ENCODE peak calls at places on chromosomes 6 and 20, in nine cellular contexts. One of them, this sample, is unnamed.

GRCh38 chr20:61503106-61503505 is 251.0 kb downstream of the CDH4 start:
- DNase-seq in activated CD8-positive, alpha-beta T cell treated with anti-CD3 and anti-CD28 coated beads for 36 hours: no peak
- DNase-seq in heart left ventricle: no peak
- DNase-seq in cardiac muscle cell: no peak
- DNase-seq in cardiac fibroblast: no peak
- DNase-seq in tibial artery: no peak
- DNase-seq in bronchial epithelial cell: no peak
- DNase-seq in AG10803: no peak
- DNase-seq in right atrium auricular region: no peak
- DNase-seq in this sample: no peak

GRCh38 chr20:51526105-51526470 is 16.4 kb downstream of the NFATC2 start:
- DNase-seq in activated CD8-positive, alpha-beta T cell treated with anti-CD3 and anti-CD28 coated beads for 36 hours: no peak
- DNase-seq in heart left ventricle: no peak
- DNase-seq in cardiac muscle cell: no peak
- DNase-seq in cardiac fibroblast: no peak
- DNase-seq in tibial artery: no peak
- DNase-seq in bronchial epithelial cell: peak; percentile 58
- DNase-seq in AG10803: no peak
- DNase-seq in right atrium auricular region: no peak
- DNase-seq in this sample: no peak

GRCh38 chr6:140064371-140064770 is 689.9 kb upstream of the CITED2 start:
- DNase-seq in activated CD8-positive, alpha-beta T cell treated with anti-CD3 and anti-CD28 coated beads for 36 hours: no peak
- DNase-seq in heart left ventricle: no peak
- DNase-seq in cardiac muscle cell: no peak
- DNase-seq in cardiac fibroblast: no peak
- DNase-seq in tibial artery: no peak
- DNase-seq in bronchial epithelial cell: no peak
- DNase-seq in AG10803: no peak
- DNase-seq in right atrium auricular region: no peak
- DNase-seq in this sample: no peak

GRCh38 chr6:30955367-30956042 is 14.7 kb downstream of the MUCL3 start:
- DNase-seq in activated CD8-positive, alpha-beta T cell treated with anti-CD3 and anti-CD28 coated beads for 36 hours: peak; percentile 88
- DNase-seq in heart left ventricle: peak; percentile 59
- DNase-seq in cardiac muscle cell: peak; percentile 36
- DNase-seq in cardiac fibroblast: peak; percentile 15
- DNase-seq in tibial artery: peak; percentile 46
- DNase-seq in bronchial epithelial cell: no peak
- DNase-seq in AG10803: peak; percentile 52
- DNase-seq in right atrium auricular region: peak; percentile 62
- DNase-seq in this sample: peak; percentile 78

GRCh38 chr6:11711644-11711993 is 67.0 kb downstream of the ADTRP start:
- DNase-seq in activated CD8-positive, alpha-beta T cell treated with anti-CD3 and anti-CD28 coated beads for 36 hours: peak; percentile 84
- DNase-seq in heart left ventricle: no peak
- DNase-seq in cardiac muscle cell: no peak
- DNase-seq in cardiac fibroblast: no peak
- DNase-seq in tibial artery: no peak
- DNase-seq in bronchial epithelial cell: peak; percentile 45
- DNase-seq in AG10803: peak; percentile 47
- DNase-seq in right atrium auricular region: no peak
- DNase-seq in this sample: no peak

GRCh38 chr6:28789553-28790083 is 134.2 kb downstream of the TRIM27 start:
- DNase-seq in activated CD8-positive, alpha-beta T cell treated with anti-CD3 and anti-CD28 coated beads for 36 hours: peak; percentile 59
- DNase-seq in heart left ventricle: no peak
- DNase-seq in cardiac muscle cell: peak; percentile 61
- DNase-seq in cardiac fibroblast: peak; percentile 66
- DNase-seq in tibial artery: no peak
- DNase-seq in bronchial epithelial cell: peak; percentile 53
- DNase-seq in AG10803: peak; percentile 60
- DNase-seq in right atrium auricular region: peak; percentile 11
- DNase-seq in this sample: no peak

GRCh38 chr6:142833054-142833453 is 111.9 kb downstream of the HIVEP2 start:
- DNase-seq in activated CD8-positive, alpha-beta T cell treated with anti-CD3 and anti-CD28 coated beads for 36 hours: peak; percentile 73
- DNase-seq in heart left ventricle: no peak
- DNase-seq in cardiac muscle cell: peak; percentile 83
- DNase-seq in cardiac fibroblast: peak; percentile 79
- DNase-seq in tibial artery: no peak
- DNase-seq in bronchial epithelial cell: peak; percentile 98
- DNase-seq in AG10803: peak; percentile 85
- DNase-seq in right atrium auricular region: no peak
- DNase-seq in this sample: no peak

GRCh38 chr6:151452750-151453427 is 963 bp upstream of the RMND1 start:
- DNase-seq in activated CD8-positive, alpha-beta T cell treated with anti-CD3 and anti-CD28 coated beads for 36 hours: no peak
- DNase-seq in heart left ventricle: peak; percentile 40
- DNase-seq in cardiac muscle cell: peak; percentile 33
- DNase-seq in cardiac fibroblast: peak; percentile 39
- DNase-seq in tibial artery: peak; percentile 57
- DNase-seq in bronchial epithelial cell: peak; percentile 54
- DNase-seq in AG10803: peak; percentile 15
- DNase-seq in right atrium auricular region: peak; percentile 67
- DNase-seq in this sample: no peak

GRCh38 chr6:1856381-1856780 is 246.7 kb downstream of the FOXC1 start:
- DNase-seq in activated CD8-positive, alpha-beta T cell treated with anti-CD3 and anti-CD28 coated beads for 36 hours: no peak
- DNase-seq in heart left ventricle: no peak
- DNase-seq in cardiac muscle cell: peak; percentile 69
- DNase-seq in cardiac fibroblast: peak; percentile 50
- DNase-seq in tibial artery: no peak
- DNase-seq in bronchial epithelial cell: peak; percentile 11
- DNase-seq in AG10803: peak; percentile 64
- DNase-seq in right atrium auricular region: no peak
- DNase-seq in this sample: no peak

GRCh38 chr20:59017493-59018231 is 1.6 kb upstream of the TUBB1 start:
- DNase-seq in activated CD8-positive, alpha-beta T cell treated with anti-CD3 and anti-CD28 coated beads for 36 hours: no peak
- DNase-seq in heart left ventricle: no peak
- DNase-seq in cardiac muscle cell: no peak
- DNase-seq in cardiac fibroblast: no peak
- DNase-seq in tibial artery: no peak
- DNase-seq in bronchial epithelial cell: no peak
- DNase-seq in AG10803: no peak
- DNase-seq in right atrium auricular region: no peak
- DNase-seq in this sample: no peak

GRCh38 chr6:169810066-169810989 is 58.9 kb downstream of the ERMARD start:
- DNase-seq in activated CD8-positive, alpha-beta T cell treated with anti-CD3 and anti-CD28 coated beads for 36 hours: no peak
- DNase-seq in heart left ventricle: no peak
- DNase-seq in cardiac muscle cell: no peak
- DNase-seq in cardiac fibroblast: no peak
- DNase-seq in tibial artery: no peak
- DNase-seq in bronchial epithelial cell: peak; percentile 18
- DNase-seq in AG10803: no peak
- DNase-seq in right atrium auricular region: no peak
- DNase-seq in this sample: no peak

GRCh38 chr20:6232436-6232835 is 109.6 kb upstream of the FERMT1 start:
- DNase-seq in activated CD8-positive, alpha-beta T cell treated with anti-CD3 and anti-CD28 coated beads for 36 hours: no peak
- DNase-seq in heart left ventricle: no peak
- DNase-seq in cardiac muscle cell: no peak
- DNase-seq in cardiac fibroblast: no peak
- DNase-seq in tibial artery: no peak
- DNase-seq in bronchial epithelial cell: no peak
- DNase-seq in AG10803: no peak
- DNase-seq in right atrium auricular region: no peak
- DNase-seq in this sample: no peak

GRCh38 chr6:28940294-28940858 is 16.6 kb upstream of the TRIM27 start:
- DNase-seq in activated CD8-positive, alpha-beta T cell treated with anti-CD3 and anti-CD28 coated beads for 36 hours: peak; percentile 73
- DNase-seq in heart left ventricle: peak; percentile 36
- DNase-seq in cardiac muscle cell: no peak
- DNase-seq in cardiac fibroblast: no peak
- DNase-seq in tibial artery: peak; percentile 48
- DNase-seq in bronchial epithelial cell: peak; percentile 80
- DNase-seq in AG10803: no peak
- DNase-seq in right atrium auricular region: no peak
- DNase-seq in this sample: peak; percentile 51

GRCh38 chr6:23963137-23963536 is 162.9 kb upstream of the NRSN1 start:
- DNase-seq in activated CD8-positive, alpha-beta T cell treated with anti-CD3 and anti-CD28 coated beads for 36 hours: no peak
- DNase-seq in heart left ventricle: no peak
- DNase-seq in cardiac muscle cell: no peak
- DNase-seq in cardiac fibroblast: no peak
- DNase-seq in tibial artery: no peak
- DNase-seq in bronchial epithelial cell: peak; percentile 26
- DNase-seq in AG10803: no peak
- DNase-seq in right atrium auricular region: no peak
- DNase-seq in this sample: no peak

GRCh38 chr20:62085206-62085605 is 19.5 kb upstream of the TAF4 start:
- DNase-seq in activated CD8-positive, alpha-beta T cell treated with anti-CD3 and anti-CD28 coated beads for 36 hours: no peak
- DNase-seq in heart left ventricle: no peak
- DNase-seq in cardiac muscle cell: no peak
- DNase-seq in cardiac fibroblast: no peak
- DNase-seq in tibial artery: no peak
- DNase-seq in bronchial epithelial cell: no peak
- DNase-seq in AG10803: no peak
- DNase-seq in right atrium auricular region: no peak
- DNase-seq in this sample: no peak

GRCh38 chr6:102732908-102733307 is 1339.4 kb downstream of the GRIK2 start:
- DNase-seq in activated CD8-positive, alpha-beta T cell treated with anti-CD3 and anti-CD28 coated beads for 36 hours: no peak
- DNase-seq in heart left ventricle: no peak
- DNase-seq in cardiac muscle cell: no peak
- DNase-seq in cardiac fibroblast: no peak
- DNase-seq in tibial artery: no peak
- DNase-seq in bronchial epithelial cell: peak; percentile 44
- DNase-seq in AG10803: peak; percentile 17
- DNase-seq in right atrium auricular region: no peak
- DNase-seq in this sample: no peak

GRCh38 chr20:48652961-48653705 is 174.7 kb downstream of the PREX1 start:
- DNase-seq in activated CD8-positive, alpha-beta T cell treated with anti-CD3 and anti-CD28 coated beads for 36 hours: no peak
- DNase-seq in heart left ventricle: no peak
- DNase-seq in cardiac muscle cell: no peak
- DNase-seq in cardiac fibroblast: peak; percentile 23
- DNase-seq in tibial artery: no peak
- DNase-seq in bronchial epithelial cell: no peak
- DNase-seq in AG10803: no peak
- DNase-seq in right atrium auricular region: no peak
- DNase-seq in this sample: no peak

GRCh38 chr20:48649104-48649626 is 178.6 kb downstream of the PREX1 start:
- DNase-seq in activated CD8-positive, alpha-beta T cell treated with anti-CD3 and anti-CD28 coated beads for 36 hours: no peak
- DNase-seq in heart left ventricle: no peak
- DNase-seq in cardiac muscle cell: no peak
- DNase-seq in cardiac fibroblast: no peak
- DNase-seq in tibial artery: no peak
- DNase-seq in bronchial epithelial cell: no peak
- DNase-seq in AG10803: no peak
- DNase-seq in right atrium auricular region: no peak
- DNase-seq in this sample: no peak

GRCh38 chr20:48651960-48652359 is 175.8 kb downstream of the PREX1 start:
- DNase-seq in activated CD8-positive, alpha-beta T cell treated with anti-CD3 and anti-CD28 coated beads for 36 hours: no peak
- DNase-seq in heart left ventricle: no peak
- DNase-seq in cardiac muscle cell: no peak
- DNase-seq in cardiac fibroblast: no peak
- DNase-seq in tibial artery: no peak
- DNase-seq in bronchial epithelial cell: no peak
- DNase-seq in AG10803: no peak
- DNase-seq in right atrium auricular region: no peak
- DNase-seq in this sample: no peak

GRCh38 chr20:48649868-48650267 is 177.9 kb downstream of the PREX1 start:
- DNase-seq in activated CD8-positive, alpha-beta T cell treated with anti-CD3 and anti-CD28 coated beads for 36 hours: no peak
- DNase-seq in heart left ventricle: no peak
- DNase-seq in cardiac muscle cell: no peak
- DNase-seq in cardiac fibroblast: no peak
- DNase-seq in tibial artery: no peak
- DNase-seq in bronchial epithelial cell: no peak
- DNase-seq in AG10803: no peak
- DNase-seq in right atrium auricular region: no peak
- DNase-seq in this sample: no peak

GRCh38 chr20:48651271-48651670 is 176.5 kb downstream of the PREX1 start:
- DNase-seq in activated CD8-positive, alpha-beta T cell treated with anti-CD3 and anti-CD28 coated beads for 36 hours: no peak
- DNase-seq in heart left ventricle: no peak
- DNase-seq in cardiac muscle cell: no peak
- DNase-seq in cardiac fibroblast: no peak
- DNase-seq in tibial artery: no peak
- DNase-seq in bronchial epithelial cell: no peak
- DNase-seq in AG10803: no peak
- DNase-seq in right atrium auricular region: no peak
- DNase-seq in this sample: no peak
- TF ChIP-seq CTCF in activated CD8-positive, alpha-beta T cell treated with anti-CD3 and anti-CD28 coated beads for 36 hours: no peak
- TF ChIP-seq CTCF in heart left ventricle: no peak
- TF ChIP-seq CTCF in cardiac muscle cell: no peak
- TF ChIP-seq CTCF in cardiac fibroblast: no peak
- TF ChIP-seq CTCF in tibial artery: no peak
- TF ChIP-seq CTCF in bronchial epithelial cell: no peak
- TF ChIP-seq CTCF in AG10803: no peak
- TF ChIP-seq CTCF in right atrium auricular region: no peak
- TF ChIP-seq CTCF in this sample: no peak

GRCh38 chr20:48523191-48523757 is 304.5 kb downstream of the PREX1 start:
- DNase-seq in activated CD8-positive, alpha-beta T cell treated with anti-CD3 and anti-CD28 coated beads for 36 hours: no peak
- DNase-seq in heart left ventricle: no peak
- DNase-seq in cardiac muscle cell: peak; percentile 91
- DNase-seq in cardiac fibroblast: peak; percentile 82
- DNase-seq in tibial artery: no peak
- DNase-seq in bronchial epithelial cell: peak; percentile 33
- DNase-seq in AG10803: peak; percentile 68
- DNase-seq in right atrium auricular region: no peak
- DNase-seq in this sample: peak; percentile 76
- TF ChIP-seq CTCF in activated CD8-positive, alpha-beta T cell treated with anti-CD3 and anti-CD28 coated beads for 36 hours: no peak
- TF ChIP-seq CTCF in heart left ventricle: no peak
- TF ChIP-seq CTCF in cardiac muscle cell: no peak
- TF ChIP-seq CTCF in cardiac fibroblast: no peak
- TF ChIP-seq CTCF in tibial artery: no peak
- TF ChIP-seq CTCF in bronchial epithelial cell: no peak
- TF ChIP-seq CTCF in AG10803: no peak
- TF ChIP-seq CTCF in right atrium auricular region: no peak
- TF ChIP-seq CTCF in this sample: no peak

DNA sequence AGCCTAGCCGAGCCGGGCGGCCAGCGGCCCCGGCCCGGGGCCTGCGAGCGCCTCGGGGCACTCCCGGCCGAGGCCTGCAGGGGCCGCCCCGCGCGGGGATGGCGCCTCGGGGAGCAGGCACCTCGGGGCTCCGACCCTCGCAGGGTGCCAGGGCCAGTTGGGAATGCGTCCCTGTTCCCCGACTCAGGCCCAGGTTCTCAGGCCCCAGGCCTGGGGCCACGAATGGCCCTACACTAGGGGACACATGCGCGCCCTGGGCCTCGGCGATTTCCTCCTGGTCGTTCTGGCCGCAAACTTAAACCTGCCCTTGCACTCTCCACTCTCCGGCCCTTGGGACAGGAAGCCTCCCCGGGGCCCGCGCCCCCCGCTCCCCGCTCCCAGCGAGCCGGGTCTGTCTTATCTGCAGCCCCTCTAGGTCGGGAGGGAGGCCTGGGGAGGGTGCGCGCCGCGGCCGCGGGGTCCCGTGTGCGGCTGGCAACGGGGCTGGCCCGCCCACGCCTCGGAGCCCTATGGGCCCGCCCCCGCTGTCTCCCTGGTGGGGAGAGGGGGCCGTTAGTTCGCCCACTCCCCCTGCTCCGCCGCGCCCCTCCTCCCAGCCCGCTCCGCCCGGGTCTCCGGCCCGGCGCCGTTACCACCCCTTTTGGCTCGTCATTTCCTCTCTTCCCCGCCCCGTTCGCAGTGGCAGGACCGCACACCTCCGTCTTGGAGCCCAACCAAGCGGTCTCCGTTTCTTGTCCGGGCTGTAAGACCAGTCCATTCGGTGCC is 611 bp downstream of the NFYA start:
- DNase-seq in activated CD8-positive, alpha-beta T cell treated with anti-CD3 and anti-CD28 coated beads for 36 hours: peak; percentile 86
- DNase-seq in heart left ventricle: peak; percentile 90
- DNase-seq in cardiac muscle cell: peak; percentile 88
- DNase-seq in cardiac fibroblast: peak; percentile 88
- DNase-seq in tibial artery: peak; percentile 80
- DNase-seq in bronchial epithelial cell: peak; percentile 70
- DNase-seq in AG10803: peak; percentile 65
- DNase-seq in right atrium auricular region: peak; percentile 83
- DNase-seq in this sample: peak; percentile 88
- TF ChIP-seq CTCF in activated CD8-positive, alpha-beta T cell treated with anti-CD3 and anti-CD28 coated beads for 36 hours: peak; percentile 65
- TF ChIP-seq CTCF in heart left ventricle: peak; percentile 3
- TF ChIP-seq CTCF in cardiac muscle cell: peak; percentile 34
- TF ChIP-seq CTCF in cardiac fibroblast: peak; percentile 7
- TF ChIP-seq CTCF in tibial artery: peak; percentile 12
- TF ChIP-seq CTCF in bronchial epithelial cell: peak; percentile 22
- TF ChIP-seq CTCF in AG10803: peak; percentile 18
- TF ChIP-seq CTCF in right atrium auricular region: peak; percentile 2
- TF ChIP-seq CTCF in this sample: peak; percentile 34

GRCh38 chr20:49115565-49115964 is 69.5 kb downstream of the CSE1L start:
- DNase-seq in activated CD8-positive, alpha-beta T cell treated with anti-CD3 and anti-CD28 coated beads for 36 hours: no peak
- DNase-seq in heart left ventricle: no peak
- DNase-seq in cardiac muscle cell: peak; percentile 71
- DNase-seq in cardiac fibroblast: peak; percentile 64
- DNase-seq in tibial artery: no peak
- DNase-seq in bronchial epithelial cell: no peak
- DNase-seq in AG10803: peak; percentile 5
- DNase-seq in right atrium auricular region: no peak
- DNase-seq in this sample: no peak
- TF ChIP-seq CTCF in activated CD8-positive, alpha-beta T cell treated with anti-CD3 and anti-CD28 coated beads for 36 hours: no peak
- TF ChIP-seq CTCF in heart left ventricle: no peak
- TF ChIP-seq CTCF in cardiac muscle cell: no peak
- TF ChIP-seq CTCF in cardiac fibroblast: no peak
- TF ChIP-seq CTCF in tibial artery: no peak
- TF ChIP-seq CTCF in bronchial epithelial cell: no peak
- TF ChIP-seq CTCF in AG10803: no peak
- TF ChIP-seq CTCF in right atrium auricular region: no peak
- TF ChIP-seq CTCF in this sample: no peak